ENCODE peak calls at places on chromosome 12, in six cellular contexts. One of them, this sample, is unnamed.

GRCh38 chr12:111409403-111410228 is 3.9 kb downstream of the SH2B3 start:
- DNase-seq in cardiac fibroblast: peak
- DNase-seq in LNCaP clone FGC: no peak
- DNase-seq in ovary: no peak
- DNase-seq in CD8-positive, alpha-beta T cell: no peak
- DNase-seq in upper lobe of left lung: peak
- DNase-seq in this sample: no peak

GRCh38 chr12:54352022-54352531 is 12.2 kb downstream of the GPR84 start:
- DNase-seq in cardiac fibroblast: peak
- DNase-seq in LNCaP clone FGC: no peak
- DNase-seq in ovary: peak
- DNase-seq in CD8-positive, alpha-beta T cell: peak
- DNase-seq in upper lobe of left lung: peak
- DNase-seq in this sample: no peak

GRCh38 chr12:120708646-120709045 is 1.6 kb upstream of the UNC119B start:
- DNase-seq in cardiac fibroblast: no peak
- DNase-seq in LNCaP clone FGC: no peak
- DNase-seq in ovary: no peak
- DNase-seq in CD8-positive, alpha-beta T cell: no peak
- DNase-seq in upper lobe of left lung: no peak
- DNase-seq in this sample: no peak

GRCh38 chr12:8913702-8914032 is 642 bp upstream of the PHC1 start:
- DNase-seq in cardiac fibroblast: peak
- DNase-seq in LNCaP clone FGC: no peak
- DNase-seq in ovary: no peak
- DNase-seq in CD8-positive, alpha-beta T cell: no peak
- DNase-seq in upper lobe of left lung: no peak
- DNase-seq in this sample: no peak

GRCh38 chr12:32647275-32647674 is 31.8 kb upstream of the DNM1L start:
- DNase-seq in cardiac fibroblast: peak
- DNase-seq in LNCaP clone FGC: no peak
- DNase-seq in ovary: no peak
- DNase-seq in CD8-positive, alpha-beta T cell: no peak
- DNase-seq in upper lobe of left lung: no peak
- DNase-seq in this sample: no peak

GRCh38 chr12:88496429-88497190 is 83.7 kb downstream of the KITLG start:
- DNase-seq in cardiac fibroblast: no peak
- DNase-seq in LNCaP clone FGC: no peak
- DNase-seq in ovary: no peak
- DNase-seq in CD8-positive, alpha-beta T cell: no peak
- DNase-seq in upper lobe of left lung: no peak
- DNase-seq in this sample: no peak

GRCh38 chr12:91109148-91109564 is 2.1 kb downstream of the LUM start:
- DNase-seq in cardiac fibroblast: peak
- DNase-seq in LNCaP clone FGC: peak
- DNase-seq in ovary: peak
- DNase-seq in CD8-positive, alpha-beta T cell: peak
- DNase-seq in upper lobe of left lung: peak
- DNase-seq in this sample: no peak

GRCh38 chr12:116882742-116883141 is 1.5 kb upstream of the HRK start:
- DNase-seq in cardiac fibroblast: peak
- DNase-seq in LNCaP clone FGC: no peak
- DNase-seq in ovary: no peak
- DNase-seq in CD8-positive, alpha-beta T cell: no peak
- DNase-seq in upper lobe of left lung: no peak
- DNase-seq in this sample: no peak

GRCh38 chr12:116241157-116241772 is 36.2 kb downstream of the MED13L start:
- DNase-seq in cardiac fibroblast: no peak
- DNase-seq in LNCaP clone FGC: no peak
- DNase-seq in ovary: no peak
- DNase-seq in CD8-positive, alpha-beta T cell: no peak
- DNase-seq in upper lobe of left lung: no peak
- DNase-seq in this sample: no peak

GRCh38 chr12:87828384-87828973 is 200.7 kb downstream of the C12orf50 start:
- DNase-seq in cardiac fibroblast: no peak
- DNase-seq in LNCaP clone FGC: no peak
- DNase-seq in ovary: no peak
- DNase-seq in CD8-positive, alpha-beta T cell: no peak
- DNase-seq in upper lobe of left lung: no peak
- DNase-seq in this sample: no peak

GRCh38 chr12:11747969-11748368 is 98.5 kb downstream of the ETV6 start:
- DNase-seq in cardiac fibroblast: no peak
- DNase-seq in LNCaP clone FGC: no peak
- DNase-seq in ovary: no peak
- DNase-seq in CD8-positive, alpha-beta T cell: no peak
- DNase-seq in upper lobe of left lung: no peak
- DNase-seq in this sample: no peak

GRCh38 chr12:65911321-65911720 is 87.0 kb downstream of the HMGA2 start:
- DNase-seq in cardiac fibroblast: peak
- DNase-seq in LNCaP clone FGC: peak
- DNase-seq in ovary: no peak
- DNase-seq in CD8-positive, alpha-beta T cell: no peak
- DNase-seq in upper lobe of left lung: no peak
- DNase-seq in this sample: no peak

GRCh38 chr12:51821423-51822260 is 26.9 kb downstream of the FIGNL2 start:
- DNase-seq in cardiac fibroblast: no peak
- DNase-seq in LNCaP clone FGC: no peak
- DNase-seq in ovary: no peak
- DNase-seq in CD8-positive, alpha-beta T cell: peak
- DNase-seq in upper lobe of left lung: no peak
- DNase-seq in this sample: no peak

DNA sequence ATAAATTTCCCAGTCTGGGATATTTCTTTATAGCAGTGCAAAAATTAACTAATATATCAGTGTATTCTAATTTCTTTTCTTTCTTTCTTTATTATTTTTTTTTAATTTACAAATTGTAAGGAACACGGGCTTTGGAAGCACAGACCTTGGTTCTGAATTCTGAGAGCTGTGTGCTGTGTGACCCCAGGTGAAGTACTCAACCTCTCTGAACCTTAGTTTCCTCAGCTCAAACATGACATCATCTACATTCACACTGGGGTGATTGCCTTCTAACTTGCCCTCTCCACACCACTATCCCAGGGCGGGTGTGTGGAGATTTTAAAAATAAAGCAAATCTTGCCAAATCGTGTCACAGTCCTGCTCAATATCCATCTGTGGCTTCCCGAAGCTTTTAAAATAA is 282.8 kb downstream of the C12orf75 start:
- DNase-seq in cardiac fibroblast: no peak
- DNase-seq in LNCaP clone FGC: no peak
- DNase-seq in ovary: no peak
- DNase-seq in CD8-positive, alpha-beta T cell: no peak
- DNase-seq in upper lobe of left lung: no peak
- DNase-seq in this sample: no peak
- TF ChIP-seq CTCF in cardiac fibroblast: no peak
- TF ChIP-seq CTCF in LNCaP clone FGC: no peak
- TF ChIP-seq CTCF in ovary: no peak
- TF ChIP-seq CTCF in CD8-positive, alpha-beta T cell: no peak
- TF ChIP-seq CTCF in upper lobe of left lung: no peak
- TF ChIP-seq CTCF in this sample: no peak

GRCh38 chr12:1398673-1399072 is 195.7 kb downstream of the FBXL14 start:
- DNase-seq in cardiac fibroblast: peak
- DNase-seq in LNCaP clone FGC: peak
- DNase-seq in ovary: no peak
- DNase-seq in CD8-positive, alpha-beta T cell: no peak
- DNase-seq in upper lobe of left lung: no peak
- DNase-seq in this sample: no peak
- TF ChIP-seq CTCF in cardiac fibroblast: no peak
- TF ChIP-seq CTCF in LNCaP clone FGC: peak
- TF ChIP-seq CTCF in ovary: no peak
- TF ChIP-seq CTCF in CD8-positive, alpha-beta T cell: no peak
- TF ChIP-seq CTCF in upper lobe of left lung: no peak
- TF ChIP-seq CTCF in this sample: no peak

DNA sequence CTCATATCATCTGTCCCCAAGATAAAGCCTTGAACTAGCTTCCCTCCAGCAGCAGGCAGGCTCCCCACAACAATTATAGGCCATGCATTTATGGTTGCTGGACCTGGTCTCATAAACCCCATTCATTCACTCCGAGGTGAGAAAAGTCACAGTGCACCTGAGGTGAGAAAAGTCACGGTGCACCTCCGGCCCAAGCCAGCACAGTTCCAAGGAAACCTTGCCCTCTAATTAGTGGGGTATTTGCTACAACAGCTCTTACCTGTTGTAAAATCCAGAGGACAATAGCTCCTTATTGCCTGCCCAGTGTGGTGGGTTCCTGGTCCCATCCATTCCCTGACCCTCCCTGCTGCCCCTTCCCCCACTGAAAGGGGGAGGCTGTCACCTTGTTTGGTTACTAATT is 65.6 kb downstream of the FBXL14 start:
- DNase-seq in cardiac fibroblast: no peak
- DNase-seq in LNCaP clone FGC: no peak
- DNase-seq in ovary: no peak
- DNase-seq in CD8-positive, alpha-beta T cell: no peak
- DNase-seq in upper lobe of left lung: no peak
- DNase-seq in this sample: peak
- TF ChIP-seq CTCF in cardiac fibroblast: no peak
- TF ChIP-seq CTCF in LNCaP clone FGC: no peak
- TF ChIP-seq CTCF in ovary: no peak
- TF ChIP-seq CTCF in CD8-positive, alpha-beta T cell: no peak
- TF ChIP-seq CTCF in upper lobe of left lung: no peak
- TF ChIP-seq CTCF in this sample: no peak

GRCh38 chr12:53051881-53052412 is 2.1 kb downstream of the TNS2 start:
- DNase-seq in cardiac fibroblast: no peak
- DNase-seq in LNCaP clone FGC: no peak
- DNase-seq in ovary: no peak
- DNase-seq in CD8-positive, alpha-beta T cell: no peak
- DNase-seq in upper lobe of left lung: no peak
- DNase-seq in this sample: no peak

GRCh38 chr12:53050426-53051057 is 677 bp downstream of the TNS2 start:
- DNase-seq in cardiac fibroblast: no peak
- DNase-seq in LNCaP clone FGC: no peak
- DNase-seq in ovary: no peak
- DNase-seq in CD8-positive, alpha-beta T cell: no peak
- DNase-seq in upper lobe of left lung: no peak
- DNase-seq in this sample: no peak

GRCh38 chr12:53049582-53050318 is at the start of gene TNS2:
- DNase-seq in cardiac fibroblast: peak
- DNase-seq in LNCaP clone FGC: no peak
- DNase-seq in ovary: peak
- DNase-seq in CD8-positive, alpha-beta T cell: no peak
- DNase-seq in upper lobe of left lung: peak
- DNase-seq in this sample: peak

GRCh38 chr12:53052419-53053222 is 2.8 kb downstream of the TNS2 start:
- DNase-seq in cardiac fibroblast: peak
- DNase-seq in LNCaP clone FGC: no peak
- DNase-seq in ovary: peak
- DNase-seq in CD8-positive, alpha-beta T cell: no peak
- DNase-seq in upper lobe of left lung: peak
- DNase-seq in this sample: peak

DNA sequence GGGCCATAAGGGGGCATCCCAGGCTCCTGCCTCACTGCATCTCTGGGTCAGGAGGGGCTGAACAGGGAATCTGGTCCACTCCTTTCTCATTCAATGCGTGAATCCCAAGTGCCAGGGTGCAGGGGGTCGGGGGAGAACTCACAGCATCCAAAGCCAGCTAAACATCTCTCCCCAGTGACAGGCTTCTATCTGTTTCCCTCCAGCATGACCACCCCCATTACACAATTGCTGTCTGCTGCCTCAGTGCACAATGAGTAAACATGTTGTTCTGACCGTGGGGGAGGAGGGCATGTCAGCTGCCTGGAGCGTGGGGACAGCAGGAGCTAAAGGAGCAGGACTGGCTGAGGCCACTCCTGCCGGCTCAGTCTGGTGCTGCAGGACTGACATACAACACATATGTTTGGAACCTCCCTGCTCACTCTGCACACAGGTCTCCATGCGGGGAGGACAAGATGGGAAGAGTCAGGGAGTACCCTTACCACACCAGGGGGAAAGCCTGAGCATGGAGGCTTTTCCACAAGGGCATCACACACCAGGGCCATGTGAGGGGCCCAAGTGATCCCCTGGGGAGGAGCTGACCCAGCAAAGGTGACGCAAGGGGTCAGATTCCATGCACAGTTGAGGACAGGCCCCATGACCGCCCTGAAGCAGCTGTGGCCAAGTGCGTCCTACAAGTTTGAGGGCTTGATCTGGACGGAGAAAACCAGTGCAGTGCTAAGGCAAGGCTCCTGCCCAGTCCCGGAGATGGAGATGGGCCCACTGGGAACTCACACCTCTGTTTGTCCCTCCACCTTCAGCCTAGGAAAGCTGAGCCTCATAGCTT is 1.4 kb downstream of the TNS2 start:
- DNase-seq in cardiac fibroblast: peak
- DNase-seq in LNCaP clone FGC: no peak
- DNase-seq in ovary: peak
- DNase-seq in CD8-positive, alpha-beta T cell: no peak
- DNase-seq in upper lobe of left lung: peak
- DNase-seq in this sample: no peak
- TF ChIP-seq CTCF in cardiac fibroblast: peak
- TF ChIP-seq CTCF in LNCaP clone FGC: no peak
- TF ChIP-seq CTCF in ovary: peak
- TF ChIP-seq CTCF in CD8-positive, alpha-beta T cell: no peak
- TF ChIP-seq CTCF in upper lobe of left lung: peak
- TF ChIP-seq CTCF in this sample: no peak

GRCh38 chr12:96907681-96908163 is 665 bp downstream of the NEDD1 start:
- DNase-seq in cardiac fibroblast: peak
- DNase-seq in LNCaP clone FGC: no peak
- DNase-seq in ovary: peak
- DNase-seq in CD8-positive, alpha-beta T cell: peak
- DNase-seq in upper lobe of left lung: peak
- DNase-seq in this sample: no peak

GRCh38 chr12:96906498-96906848 is 584 bp upstream of the NEDD1 start:
- DNase-seq in cardiac fibroblast: no peak
- DNase-seq in LNCaP clone FGC: no peak
- DNase-seq in ovary: no peak
- DNase-seq in CD8-positive, alpha-beta T cell: no peak
- DNase-seq in upper lobe of left lung: no peak
- DNase-seq in this sample: no peak

GRCh38 chr12:96902076-96902475 is 5.0 kb upstream of the NEDD1 start:
- DNase-seq in cardiac fibroblast: no peak
- DNase-seq in LNCaP clone FGC: no peak
- DNase-seq in ovary: no peak
- DNase-seq in CD8-positive, alpha-beta T cell: no peak
- DNase-seq in upper lobe of left lung: no peak
- DNase-seq in this sample: no peak

GRCh38 chr12:96908170-96908675 is 1.2 kb downstream of the NEDD1 start:
- DNase-seq in cardiac fibroblast: no peak
- DNase-seq in LNCaP clone FGC: no peak
- DNase-seq in ovary: no peak
- DNase-seq in CD8-positive, alpha-beta T cell: no peak
- DNase-seq in upper lobe of left lung: no peak
- DNase-seq in this sample: no peak

GRCh38 chr12:96906849-96907664 is at the start of gene NEDD1:
- DNase-seq in cardiac fibroblast: peak
- DNase-seq in LNCaP clone FGC: no peak
- DNase-seq in ovary: peak
- DNase-seq in CD8-positive, alpha-beta T cell: peak
- DNase-seq in upper lobe of left lung: peak
- DNase-seq in this sample: peak
- TF ChIP-seq CTCF in cardiac fibroblast: no peak
- TF ChIP-seq CTCF in LNCaP clone FGC: no peak
- TF ChIP-seq CTCF in ovary: no peak
- TF ChIP-seq CTCF in CD8-positive, alpha-beta T cell: no peak
- TF ChIP-seq CTCF in upper lobe of left lung: no peak
- TF ChIP-seq CTCF in this sample: no peak

DNA sequence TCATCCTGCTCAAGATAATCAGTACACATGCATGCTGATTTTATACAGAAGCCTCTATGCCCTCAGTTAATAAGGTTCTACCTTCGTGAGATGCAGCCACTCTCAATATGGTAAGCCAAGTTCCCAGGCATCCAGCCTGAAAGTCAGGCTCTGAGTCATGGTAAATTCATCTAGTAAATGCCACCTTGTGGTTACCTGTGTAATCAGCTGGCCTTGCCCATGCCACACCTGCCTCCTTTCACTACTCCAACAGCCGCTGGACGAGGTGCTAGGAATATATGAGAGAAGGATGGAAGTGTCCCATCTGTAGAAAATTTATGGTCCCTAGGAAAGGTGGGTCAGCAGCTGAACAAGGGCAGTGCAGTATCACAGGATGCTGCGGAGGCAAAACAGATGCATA is 207.3 kb downstream of the SSPN start:
- DNase-seq in cardiac fibroblast: no peak
- DNase-seq in LNCaP clone FGC: peak
- DNase-seq in ovary: no peak
- DNase-seq in CD8-positive, alpha-beta T cell: no peak
- DNase-seq in upper lobe of left lung: peak
- DNase-seq in this sample: no peak
- TF ChIP-seq CTCF in cardiac fibroblast: no peak
- TF ChIP-seq CTCF in LNCaP clone FGC: peak
- TF ChIP-seq CTCF in ovary: no peak
- TF ChIP-seq CTCF in CD8-positive, alpha-beta T cell: no peak
- TF ChIP-seq CTCF in upper lobe of left lung: peak
- TF ChIP-seq CTCF in this sample: peak